ENCODE peak calls at places on chromosome 17, in eight cellular contexts. P is AG10803, A is PC-3, I is WERI-Rb-1, J is right lobe of liver, Y is fibroblast of lung, H is endodermal cell, B is astrocyte of the cerebellum. U is an unnamed sample.

GRCh38 chr17:69066482-69066881 is 5.8 kb upstream of the ABCA9 start:
- DNase-seq in P (no peak), J (no peak), B (no peak), I (no peak), H (no peak), Y (no peak), A (no peak), U (no peak)

GRCh38 chr17:75837899-75838298 is 6.3 kb downstream of the UNC13D start:
- DNase-seq in Y (no peak), J (no peak), I (no peak), A (no peak), P (no peak), B (no peak), H (no peak), U (no peak)

GRCh38 chr17:31074772-31075538 is 19.8 kb upstream of the NF1 start:
- DNase-seq in H (peak), P (peak), I (no peak), J (no peak), B (peak), Y (no peak), A (peak), U (peak)

GRCh38 chr17:49968380-49969133 is 433 bp upstream of the DLX4 start:
- DNase-seq in I (peak), H (peak), P (peak), A (peak), Y (peak), J (peak), B (no peak), U (peak)

GRCh38 chr17:81528651-81529436 is 667 bp downstream of the FSCN2 start:
- DNase-seq in J (no peak), Y (no peak), I (no peak), A (peak), B (no peak), P (no peak), H (no peak), U (no peak)

GRCh38 chr17:4199818-4200402 is 56.9 kb downstream of the CYB5D2 start:
- DNase-seq in B (peak), Y (peak), H (peak), J (no peak), A (peak), I (no peak), P (peak), U (peak)

GRCh38 chr17:40358323-40359038 is 6.1 kb downstream of the GJD3 start:
- DNase-seq in H (peak), I (peak), J (peak), P (peak), B (peak), A (peak), Y (peak), U (peak)

GRCh38 chr17:39629894-39630293 is 3.1 kb downstream of the PPP1R1B start:
- DNase-seq in Y (no peak), A (no peak), I (no peak), J (no peak), H (no peak), P (no peak), B (no peak), U (no peak)

GRCh38 chr17:73191443-73192218 is 1.2 kb upstream of the COG1 start:
- DNase-seq in H (peak), J (peak), I (peak), P (peak), A (peak), Y (peak), B (peak), U (peak)

GRCh38 chr17:1617620-1618174 is 10.9 kb downstream of the SLC43A2 start:
- DNase-seq in B (peak), Y (peak), I (no peak), H (no peak), P (peak), A (no peak), J (no peak), U (peak)

GRCh38 chr17:45705123-45706009 is 78.8 kb upstream of the CRHR1 start:
- DNase-seq in Y (no peak), I (no peak), J (no peak), P (no peak), B (no peak), A (peak), H (no peak), U (peak)

GRCh38 chr17:72388765-72389473 is 268.1 kb downstream of the SOX9 start:
- DNase-seq in P (no peak), J (no peak), B (no peak), Y (peak), H (peak), A (peak), I (peak), U (peak)

GRCh38 chr17:41547921-41548843 is 20.1 kb upstream of the KRT19 start:
- DNase-seq in P (peak), B (peak), H (peak), J (no peak), Y (peak), I (no peak), A (peak), U (peak)

GRCh38 chr17:7572338-7572587 is 7.2 kb upstream of the CD68 start:
- DNase-seq in P (no peak), I (no peak), B (no peak), A (no peak), H (no peak), J (no peak), Y (no peak), U (no peak)

GRCh38 chr17:15143524-15143923 is 121.6 kb downstream of the PMP22 start:
- DNase-seq in Y (no peak), A (no peak), H (peak), P (no peak), J (no peak), B (no peak), I (no peak), U (no peak)

DNA sequence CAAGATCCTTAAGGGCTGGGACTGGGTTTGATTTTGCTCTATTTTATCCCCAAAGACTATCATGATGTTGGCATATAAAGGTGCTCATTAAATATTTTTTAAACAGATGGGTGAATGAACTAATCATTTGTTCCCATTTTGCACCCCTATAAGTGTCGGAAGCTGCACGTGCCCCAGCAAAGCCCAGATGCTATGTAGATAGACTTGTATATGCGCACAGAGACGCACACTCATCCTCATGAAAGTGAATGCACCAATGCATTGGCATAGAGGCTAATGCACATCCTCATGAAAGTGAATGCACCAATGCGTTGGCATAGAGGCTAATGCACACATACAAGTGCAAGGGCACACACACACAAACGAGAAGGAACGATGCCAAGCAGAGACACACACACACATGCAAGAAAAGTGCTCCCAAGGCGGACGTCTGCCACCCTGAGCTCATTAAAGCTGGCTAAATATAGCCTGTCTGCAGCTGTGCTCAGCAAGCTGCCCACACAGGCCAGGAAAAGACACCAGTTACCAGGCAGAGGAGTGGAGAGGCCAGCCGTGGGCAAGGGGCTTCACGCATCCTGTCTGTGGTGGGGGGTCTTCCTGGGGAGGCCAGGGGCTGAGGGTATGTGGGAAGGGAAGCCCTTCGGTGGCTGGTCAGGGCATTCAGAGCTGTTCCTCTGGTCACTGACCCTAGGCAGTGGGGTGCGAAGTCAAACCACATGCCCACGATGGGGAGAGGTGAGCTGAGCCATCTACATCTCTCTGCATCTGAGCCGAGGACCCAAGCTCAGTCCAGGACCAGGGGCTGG is 52.6 kb downstream of the PIMREG start:
- DNase-seq in I (peak), Y (no peak), B (no peak), A (no peak), P (no peak), H (peak), J (no peak), U (no peak)
- H3K4me3 ChIP-seq in I (peak), Y (no peak), B (no peak), A (no peak), P (no peak), H (no peak), J (no peak), U (no peak)

GRCh38 chr17:17840751-17841591 is 4.2 kb upstream of the SREBF1 start:
- DNase-seq in B (no peak), A (peak), P (peak), Y (peak), J (no peak), I (peak), H (peak), U (peak)
- H3K4me3 ChIP-seq in B (no peak), A (peak), P (peak), Y (no peak), J (peak), I (peak), H (no peak), U (no peak)

DNA sequence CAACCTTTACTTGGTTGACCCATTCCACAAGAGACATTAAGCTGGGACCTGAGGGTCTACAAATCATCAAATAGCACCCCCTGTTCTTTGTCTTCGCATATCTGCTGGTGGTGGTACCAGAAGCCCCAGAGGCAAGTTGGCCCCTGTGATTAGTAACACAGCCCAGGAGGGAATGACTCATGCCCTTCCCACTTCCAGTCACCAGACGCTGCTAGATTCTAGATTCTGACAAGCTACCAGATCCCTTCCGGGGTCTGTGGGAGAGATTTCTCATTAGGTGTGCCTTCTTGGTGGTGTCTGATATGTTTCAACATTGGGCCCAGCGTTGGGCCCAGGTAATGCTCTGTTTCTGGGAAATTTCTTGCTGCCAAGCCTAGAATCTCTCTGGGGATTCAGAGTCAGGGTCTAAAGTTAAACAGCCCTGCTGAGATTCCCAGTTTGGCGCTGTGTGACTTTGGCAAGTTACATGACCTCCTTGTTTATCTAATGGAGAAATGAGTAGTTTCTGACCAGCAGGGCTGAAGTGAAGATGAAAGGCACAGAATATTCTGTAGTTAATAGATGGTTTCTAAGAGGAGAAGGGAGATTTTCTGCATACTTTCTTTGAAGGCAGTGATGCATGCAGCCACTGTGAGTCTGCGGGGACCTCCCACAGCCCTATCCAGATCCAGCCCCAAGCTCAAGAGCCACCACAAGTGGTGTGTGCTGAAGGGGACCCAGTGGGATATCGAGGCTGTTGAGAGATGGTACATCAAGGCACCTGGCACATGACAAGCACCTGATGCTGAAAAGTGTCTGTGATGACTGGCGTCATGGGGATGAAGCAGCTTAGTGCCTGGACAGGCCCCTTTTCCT is 3.9 kb downstream of the TRPV2 start:
- DNase-seq in H (peak), A (peak), B (peak), Y (peak), P (peak), J (no peak), I (no peak), U (peak)
- H3K4me3 ChIP-seq in H (no peak), A (peak), B (peak), Y (peak), P (peak), J (no peak), I (no peak), U (peak)

GRCh38 chr17:77465358-77466041 is 324.7 kb downstream of the SEC14L1 start:
- DNase-seq in P (peak), A (peak), B (no peak), H (peak), Y (peak), I (no peak), J (peak), U (peak)
- H3K4me3 ChIP-seq in P (no peak), A (no peak), B (no peak), H (no peak), Y (no peak), I (no peak), J (no peak), U (no peak)

U was measured in fibroblast of mammary gland.